ENCODE peak calls at places on chromosome 22, in seven cellular contexts. O is colonic mucosa, V is astrocyte of the spinal cord, D is GM13977, G is WERI-Rb-1, Z is cardiac muscle cell, C is neural crest cell. I is an unnamed sample.

GRCh38 chr22:36327922-36328551 is 59.7 kb downstream of the MYH9 start:
- DNase-seq in V (peak; percentile 79), Z (peak; percentile 79), G (no peak), C (no peak), D (no peak), O (no peak), I (no peak)

GRCh38 chr22:46585340-46586122 is 34.7 kb upstream of the GRAMD4 start:
- DNase-seq in O (no peak), V (no peak), C (no peak), D (no peak), Z (no peak), G (no peak), I (no peak)

GRCh38 chr22:29148036-29148435 is 57.7 kb upstream of the EMID1 start:
- DNase-seq in Z (no peak), V (no peak), C (no peak), O (no peak), G (no peak), D (no peak), I (peak; percentile 12)

GRCh38 chr22:35528967-35529366 is 11.7 kb upstream of the RASD2 start:
- DNase-seq in V (no peak), Z (no peak), C (no peak), G (no peak), O (no peak), D (no peak), I (no peak)

GRCh38 chr22:46661221-46661851 is 41.1 kb downstream of the GRAMD4 start:
- DNase-seq in D (no peak), C (no peak), O (peak; percentile 62), Z (peak; percentile 40), G (no peak), V (peak; percentile 51), I (no peak)

GRCh38 chr22:29330291-29330690 is 14.8 kb upstream of the RASL10A start:
- DNase-seq in Z (no peak), D (no peak), V (no peak), G (no peak), C (no peak), O (no peak), I (no peak)

GRCh38 chr22:19811811-19812771 is 42.6 kb downstream of the GNB1L start:
- DNase-seq in G (no peak), Z (no peak), D (no peak), O (peak; percentile 13), V (no peak), C (no peak), I (no peak)

GRCh38 chr22:45831394-45831793 is 145.6 kb downstream of the WNT7B start:
- DNase-seq in Z (no peak), O (no peak), G (no peak), V (peak; percentile 41), C (no peak), D (no peak), I (no peak)

GRCh38 chr22:46846154-46846831 is 83.8 kb downstream of the TBC1D22A start:
- DNase-seq in Z (no peak), G (no peak), O (no peak), C (no peak), D (no peak), V (no peak), I (no peak)

GRCh38 chr22:23282089-23282501 is 101.8 kb downstream of the BCR start:
- DNase-seq in Z (no peak), G (no peak), C (no peak), V (peak; percentile 83), O (peak; percentile 44), D (no peak), I (no peak)
- TF ChIP-seq CTCF in Z (no peak), G (no peak), C (peak; percentile 37), V (no peak), O (no peak), D (no peak), I (no peak)

DNA sequence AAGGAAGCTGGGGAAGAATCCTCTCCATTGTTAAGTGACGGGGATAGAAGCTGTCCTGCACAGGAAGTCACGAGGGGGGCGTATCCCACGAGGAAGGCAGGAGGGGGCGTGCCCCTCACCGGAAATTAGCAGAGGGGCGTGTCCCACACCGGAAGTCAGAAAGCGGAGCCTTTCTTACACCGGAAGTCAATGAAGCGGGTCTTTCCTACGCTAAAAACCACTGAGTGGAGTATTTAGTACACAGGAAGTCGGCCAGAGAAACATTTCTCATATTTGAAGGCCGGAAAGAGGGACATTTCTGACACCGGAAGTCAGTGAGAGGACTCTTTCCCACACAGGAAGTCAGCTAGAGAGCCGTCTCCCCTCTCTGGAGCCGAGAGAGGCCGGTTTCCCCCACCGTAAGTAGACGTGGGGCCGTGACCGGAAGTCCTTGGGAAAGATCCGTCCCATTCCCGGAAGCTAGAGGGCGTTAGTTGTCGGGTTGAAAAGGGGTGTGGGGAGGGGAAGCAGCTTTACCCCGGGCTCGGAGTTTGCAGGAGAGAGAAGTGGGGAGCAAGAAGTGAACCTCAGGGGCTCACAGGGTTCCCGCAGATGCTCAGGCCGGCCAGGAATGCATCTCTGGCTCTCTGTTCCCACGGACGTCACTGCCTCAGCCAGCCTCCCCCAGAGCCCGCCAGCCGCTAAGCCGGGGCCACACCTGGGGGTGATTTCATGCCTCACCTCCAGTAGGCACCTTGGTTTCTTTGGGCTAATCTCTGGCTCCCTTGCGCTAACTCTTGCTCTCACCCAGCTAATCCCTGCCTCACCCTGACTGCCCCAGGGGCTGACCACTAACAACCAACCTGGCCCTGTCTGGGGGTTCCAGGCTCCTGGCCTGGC is 15.4 kb downstream of the MIAT start:
- DNase-seq in V (peak; percentile 94), C (peak; percentile 84), O (peak; percentile 95), Z (peak; percentile 89), G (peak; percentile 94), D (peak; percentile 79), I (peak; percentile 86)
- TF ChIP-seq CTCF in V (peak; percentile 60), C (peak; percentile 66), O (peak; percentile 45), Z (peak; percentile 69), G (peak; percentile 51), D (peak; percentile 45), I (peak; percentile 51)

DNA sequence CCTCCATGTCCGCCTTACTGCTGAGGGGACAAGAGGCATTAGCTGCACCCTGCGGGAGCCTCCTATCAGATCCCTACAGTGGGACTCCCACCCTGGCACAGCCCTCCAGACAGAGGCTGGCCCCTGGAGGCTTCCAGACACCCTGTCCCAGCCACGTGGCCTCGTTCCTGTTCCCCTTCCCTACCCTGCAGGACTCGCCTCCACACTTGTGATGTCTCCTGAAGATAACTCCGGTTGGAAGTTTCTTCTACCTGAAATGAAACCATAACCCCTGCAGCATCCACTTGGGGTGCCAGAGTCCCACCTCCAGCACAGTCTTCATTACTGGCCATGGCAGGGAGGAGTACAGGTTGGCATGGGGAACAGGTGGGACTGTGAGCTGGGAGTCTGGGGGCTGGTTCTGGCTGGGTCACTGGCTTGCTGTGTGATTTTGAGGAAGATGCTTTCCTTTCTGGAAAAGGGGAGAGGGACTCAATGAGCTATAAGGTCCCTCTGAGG is 4.9 kb upstream of the SH3BP1 start:
- DNase-seq in G (no peak), O (no peak), Z (no peak), V (peak; percentile 22), C (no peak), D (no peak), I (no peak)
- TF ChIP-seq CTCF in G (no peak), O (no peak), Z (peak; percentile 25), V (peak; percentile 29), C (no peak), D (peak; percentile 28), I (peak; percentile 37)

GRCh38 chr22:23116506-23117263 is 25.1 kb downstream of the RSPH14 start:
- DNase-seq in V (no peak), G (peak; percentile 35), O (no peak), C (no peak), Z (no peak), D (no peak), I (no peak)
- TF ChIP-seq CTCF in V (no peak), G (peak; percentile 15), O (no peak), C (no peak), Z (no peak), D (no peak), I (no peak)

GRCh38 chr22:30424471-30425326 is 869 bp upstream of the MTFP1 start:
- DNase-seq in D (no peak), C (peak; percentile 21), O (peak; percentile 45), Z (peak; percentile 23), V (no peak), G (peak; percentile 79), I (no peak)

GRCh38 chr22:30422481-30423295 is 2.9 kb upstream of the MTFP1 start:
- DNase-seq in D (no peak), O (peak; percentile 81), V (peak; percentile 97), Z (peak; percentile 10), G (peak; percentile 24), C (no peak), I (no peak)

GRCh38 chr22:30423959-30424380 is 1.6 kb upstream of the MTFP1 start:
- DNase-seq in G (peak; percentile 99), V (peak; percentile 100), O (peak; percentile 99), Z (peak; percentile 100), D (peak; percentile 98), C (peak; percentile 97), I (peak; percentile 98)

GRCh38 chr22:30421695-30422480 is 3.7 kb upstream of the MTFP1 start:
- DNase-seq in V (no peak), D (no peak), G (no peak), O (peak; percentile 39), Z (no peak), C (no peak), I (no peak)

DNA sequence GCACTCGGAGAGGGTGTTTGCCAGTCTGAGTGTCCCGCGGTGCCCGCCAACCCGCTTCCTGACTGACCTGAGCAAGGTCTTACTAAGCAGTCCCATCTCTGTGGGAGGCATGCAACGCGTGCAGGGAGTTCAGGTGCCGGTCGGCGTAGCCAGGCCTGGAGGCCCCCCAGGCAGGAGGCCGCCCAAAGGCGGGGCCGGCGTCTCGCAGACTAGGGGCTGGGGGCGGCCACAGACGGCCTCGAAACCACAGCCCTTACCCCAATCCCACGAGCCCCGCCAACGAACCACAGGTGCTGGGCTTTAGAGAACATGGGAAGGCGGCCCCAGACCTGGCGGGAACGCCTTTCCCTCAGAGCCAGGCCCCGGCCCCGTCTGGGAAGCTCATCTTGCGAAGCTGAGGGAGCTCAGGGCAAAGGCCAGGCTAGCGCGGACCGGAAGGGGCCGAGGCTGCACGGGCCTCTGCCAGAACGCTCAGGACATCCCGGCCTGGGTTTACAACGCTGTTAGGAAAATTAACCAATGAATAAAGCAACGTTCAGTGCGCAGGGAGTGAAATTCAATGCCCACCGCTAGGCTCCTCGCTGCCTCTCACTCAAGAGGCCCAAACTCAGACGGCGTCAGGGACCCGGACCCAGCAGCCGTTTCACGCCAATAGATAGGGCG is 2.1 kb upstream of the MTFP1 start:
- DNase-seq in D (no peak), Z (peak; percentile 51), V (no peak), G (no peak), O (no peak), C (no peak), I (no peak)
- TF ChIP-seq CTCF in D (no peak), Z (peak; percentile 2), V (no peak), G (no peak), O (no peak), C (peak; percentile 40), I (no peak)

GRCh38 chr22:27880778-27881394 is 38.2 kb downstream of the PITPNB start:
- DNase-seq in Z (peak; percentile 75), D (peak; percentile 22), O (peak; percentile 57), C (peak; percentile 35), V (peak; percentile 85), G (peak; percentile 32), I (no peak)
- TF ChIP-seq CTCF in Z (peak; percentile 67), D (peak; percentile 69), O (peak; percentile 65), C (peak; percentile 87), V (peak; percentile 71), G (peak; percentile 50), I (peak; percentile 58)